ENCODE peak calls at places on chromosomes 11 and 22, in seven cellular contexts. Z, Q, J, M, R, D and C are unnamed samples.

GRCh38 chr11:106353031-106353430 is 275.6 kb downstream of the AASDHPPT start:
- DNase-seq in D (no peak), J (no peak), Q (no peak), M (no peak), R (no peak), Z (no peak), C (no peak)

GRCh38 chr11:86775342-86775741 is 25.0 kb upstream of the PRSS23 start:
- DNase-seq in R (no peak), Q (no peak), D (no peak), J (no peak), Z (no peak), M (no peak), C (no peak)

GRCh38 chr11:11075515-11076171 is 217.8 kb upstream of the ZBED5 start:
- DNase-seq in D (no peak), M (no peak), Q (no peak), Z (no peak), J (no peak), R (no peak), C (no peak)

GRCh38 chr22:38788016-38788415 is 5.9 kb downstream of the DNAL4 start:
- DNase-seq in D (no peak), R (no peak), Z (no peak), J (no peak), Q (no peak), M (no peak), C (no peak)

GRCh38 chr11:94768602-94769511 is 701 bp downstream of the AMOTL1 start:
- DNase-seq in R (peak), D (no peak), M (no peak), Q (peak), Z (no peak), J (no peak), C (no peak)

GRCh38 chr11:32353884-32354283 is 81.5 kb downstream of the WT1 start:
- DNase-seq in D (no peak), Q (no peak), R (no peak), M (no peak), Z (no peak), J (no peak), C (no peak)

GRCh38 chr22:17912942-17913704 is 111.2 kb downstream of the MICAL3 start:
- DNase-seq in Q (no peak), M (no peak), Z (no peak), D (no peak), R (no peak), J (no peak), C (no peak)

GRCh38 chr11:87292598-87292997 is 254.9 kb downstream of the TMEM135 start:
- DNase-seq in Z (no peak), D (no peak), Q (no peak), M (no peak), R (no peak), J (no peak), C (no peak)

GRCh38 chr11:36295926-36296325 is at the start of gene PRR5L:
- DNase-seq in Z (no peak), J (no peak), M (no peak), R (no peak), D (no peak), Q (no peak), C (no peak)

GRCh38 chr11:26231252-26231661 is 100.7 kb upstream of the ANO3 start:
- DNase-seq in Z (peak), D (peak), R (no peak), J (peak), Q (no peak), M (no peak), C (no peak)

GRCh38 chr11:2092956-2093412 is 46.2 kb downstream of the IGF2 start:
- DNase-seq in M (peak), Q (no peak), D (peak), J (no peak), R (no peak), Z (no peak), C (no peak)

GRCh38 chr22:31093956-31094622 is 13.0 kb downstream of the SMTN start:
- DNase-seq in J (no peak), D (no peak), Z (no peak), R (no peak), Q (no peak), M (no peak), C (no peak)

GRCh38 chr22:23718371-23719165 is 27.8 kb downstream of the RGL4 start:
- DNase-seq in Z (peak), M (no peak), Q (no peak), J (no peak), D (peak), R (no peak), C (no peak)

GRCh38 chr11:2803186-2804057 is 82.2 kb downstream of the CDKN1C start:
- DNase-seq in R (no peak), J (no peak), D (peak), M (no peak), Q (peak), Z (no peak), C (no peak)

GRCh38 chr11:9138133-9138453 is 46.7 kb upstream of the SCUBE2 start:
- DNase-seq in Q (no peak), R (no peak), Z (no peak), J (no peak), M (no peak), D (no peak), C (no peak)

GRCh38 chr11:109970516-109971183 is 122.5 kb upstream of the ZC3H12C start:
- DNase-seq in Z (no peak), D (no peak), Q (no peak), J (no peak), M (no peak), R (peak), C (no peak)

GRCh38 chr11:74626604-74627003 is 34.2 kb downstream of the POLD3 start:
- DNase-seq in Z (no peak), M (no peak), D (no peak), R (no peak), Q (no peak), J (no peak), C (no peak)

GRCh38 chr22:29603358-29604191 is at the start of gene NF2:
- DNase-seq in J (peak), R (peak), M (peak), Q (peak), Z (peak), D (peak), C (peak)
- TF ChIP-seq CTCF in J (no peak), R (no peak), M (no peak), Q (no peak), Z (no peak), D (no peak), C (no peak)

DNA sequence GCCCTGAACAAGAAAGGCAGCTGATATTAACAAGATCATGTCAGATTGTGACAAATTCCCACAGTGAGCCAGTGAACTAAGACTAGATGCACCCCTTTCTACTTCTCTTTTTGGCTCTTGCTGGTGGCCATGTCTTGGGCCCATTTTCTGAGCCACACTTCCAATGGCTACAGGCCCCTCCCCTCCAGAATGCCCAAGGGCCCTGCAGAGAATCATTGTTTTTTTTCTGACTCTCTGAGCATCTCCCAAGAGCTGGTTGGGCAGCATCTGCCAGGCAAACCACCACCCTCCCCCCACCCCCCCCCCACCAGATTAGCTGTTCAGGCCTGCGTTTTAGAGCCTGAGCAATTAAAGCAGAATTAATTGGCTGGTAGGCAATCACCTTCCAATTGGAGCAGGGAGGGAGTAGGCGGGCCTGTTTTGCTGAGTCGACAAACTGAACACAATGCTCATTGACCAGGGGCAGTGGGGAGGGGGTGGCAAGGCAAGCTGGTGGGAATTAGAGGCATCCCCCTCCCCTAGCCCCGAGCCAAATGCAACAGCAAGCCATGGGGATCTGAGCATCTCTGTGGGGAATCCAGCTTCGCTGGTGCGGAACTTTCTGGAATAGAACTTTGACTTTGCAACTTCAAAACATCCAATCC is 541.3 kb downstream of the MN1 start:
- DNase-seq in Q (no peak), M (no peak), J (no peak), D (no peak), Z (no peak), R (no peak), C (no peak)
- TF ChIP-seq CTCF in Q (no peak), M (no peak), J (no peak), D (no peak), Z (no peak), R (no peak), C (no peak)

DNA sequence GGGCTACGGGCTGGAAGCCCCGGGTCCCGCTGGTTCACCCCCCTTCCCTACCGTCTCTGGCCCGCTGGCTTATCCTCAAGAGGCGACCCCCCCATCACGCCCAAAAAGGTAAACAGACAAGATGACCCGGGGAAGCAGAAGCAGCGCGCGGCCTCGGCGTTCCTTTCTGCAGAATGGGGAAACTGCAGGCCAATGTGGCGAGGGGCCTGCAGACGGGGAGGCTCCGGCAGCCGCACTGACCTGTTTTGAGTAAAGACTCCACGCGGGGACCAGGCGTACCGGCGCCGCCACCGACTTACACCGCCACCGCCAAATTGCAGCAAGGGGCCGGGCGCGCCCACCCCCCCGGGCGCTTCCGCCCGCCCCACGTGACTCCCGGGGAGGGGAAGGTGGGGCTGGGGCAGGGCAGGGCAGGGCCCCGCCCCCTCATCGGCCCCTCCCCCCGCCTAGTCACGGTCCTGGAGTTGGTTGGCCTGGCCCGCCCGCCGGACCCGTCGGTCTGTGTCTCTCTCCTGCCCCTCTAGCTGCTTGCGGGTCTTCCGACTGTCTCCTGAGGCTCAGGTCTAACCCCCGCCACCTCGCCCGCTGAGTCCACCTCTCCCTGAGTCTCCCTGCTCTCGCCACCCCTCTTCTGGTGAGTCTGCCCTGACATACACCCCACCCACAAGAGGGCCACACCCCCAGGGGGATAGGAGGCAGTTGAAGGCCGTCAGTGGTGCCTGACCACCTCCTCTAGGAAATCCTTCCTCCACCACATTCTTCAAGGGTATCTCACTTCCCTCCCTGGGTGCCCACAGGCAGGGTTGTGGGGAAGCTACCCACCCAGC is at the start of gene ARAP1:
- DNase-seq in M (peak), Q (peak), D (peak), Z (peak), J (no peak), R (peak), C (peak)
- TF ChIP-seq CTCF in M (no peak), Q (no peak), D (no peak), Z (no peak), J (no peak), R (no peak), C (no peak)

DNA sequence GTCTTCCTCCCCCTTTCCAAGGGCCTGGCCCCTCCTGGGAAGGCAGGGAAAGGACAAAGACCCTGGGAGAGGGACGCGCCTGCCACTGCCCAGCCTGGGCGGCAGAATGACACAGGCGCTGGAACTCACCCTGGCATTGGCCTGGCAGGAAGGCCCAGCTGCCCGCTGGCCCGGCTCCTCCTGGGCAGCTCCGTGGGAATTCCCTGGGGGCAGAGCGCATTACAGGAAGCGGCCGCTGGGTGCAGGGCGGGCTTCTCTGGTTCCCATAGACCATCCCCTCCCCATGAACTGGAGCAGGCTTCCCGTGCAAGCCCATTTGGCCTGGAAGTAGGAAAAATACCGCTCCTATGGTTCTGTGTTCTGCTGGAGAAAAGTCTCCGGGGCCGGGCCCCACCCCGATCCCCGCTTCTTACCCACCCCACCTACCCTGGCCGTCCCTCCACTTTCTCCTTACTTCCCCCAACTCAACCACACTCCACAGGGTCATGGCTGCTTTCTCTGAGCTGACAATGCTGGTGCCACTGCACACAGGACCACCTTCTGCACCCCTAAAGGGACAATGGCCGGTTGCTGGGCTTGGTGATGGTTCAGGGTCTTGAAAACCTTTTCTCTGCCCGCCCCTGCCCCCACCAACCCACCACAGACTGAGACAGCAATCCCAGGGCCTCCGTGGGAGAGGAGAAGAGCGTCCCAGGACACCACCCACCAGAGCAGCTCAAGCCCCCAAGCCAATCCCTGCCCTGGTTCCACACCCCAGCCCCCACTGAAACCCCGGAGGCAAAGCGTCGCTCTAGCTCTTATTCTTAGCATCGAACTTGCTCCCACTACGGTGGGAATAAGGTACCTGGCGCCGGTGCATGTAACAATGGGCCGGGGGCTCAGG is 58.9 kb downstream of the LINC01488 start:
- DNase-seq in R (no peak), M (no peak), Z (no peak), J (no peak), Q (no peak), D (no peak), C (no peak)
- TF ChIP-seq CTCF in R (no peak), M (no peak), Z (no peak), J (no peak), Q (no peak), D (no peak), C (no peak)